ENCODE peak calls at places on chromosome 21, in six cellular contexts. B is NCI-H345; T is activated CD8-positive, alpha-beta T cell treated with anti-CD3 and anti-CD28 coated beads, Interleukin-2, amount 10 ng/mL, durations not matched to agents 7 days and 5 days; Y is upper lobe of right lung; E is stimulated activated CD4-positive, alpha-beta T cell treated with anti-CD3 and anti-CD28 coated beads, Interleukin-12 subunit alpha, Interleukin-12 subunit beta, amount 100 ng/mL, for 4 hours; D is MM.1S. X is an unnamed sample.

GRCh38 chr21:32131960-32132359 is 146.9 kb downstream of the MIS18A start:
- DNase-seq in B (no peak), T (no peak), Y (no peak), E (no peak), D (no peak), X (no peak)

GRCh38 chr21:34367320-34367935 is 3.6 kb downstream of the KCNE2 start:
- DNase-seq in B (peak; percentile 80), T (peak; percentile 68), Y (no peak), E (peak; percentile 10), D (peak; percentile 84), X (peak; percentile 59)

GRCh38 chr21:25176637-25177412 is 430.5 kb downstream of the MRPL39 start:
- DNase-seq in B (no peak), T (no peak), Y (no peak), E (no peak), D (no peak), X (no peak)

GRCh38 chr21:42653492-42654061 is at the start of gene PDE9A:
- DNase-seq in B (no peak), T (peak; percentile 34), Y (peak; percentile 70), E (peak; percentile 38), D (no peak), X (peak; percentile 61)

GRCh38 chr21:41835711-41836154 is 43.4 kb downstream of the PRDM15 start:
- DNase-seq in B (no peak), T (no peak), Y (peak; percentile 39), E (no peak), D (no peak), X (no peak)

GRCh38 chr21:38679531-38679930 is 126.2 kb upstream of the ETS2 start:
- DNase-seq in B (no peak), T (no peak), Y (no peak), E (no peak), D (peak; percentile 77), X (no peak)

GRCh38 chr21:41857771-41858300 is 21.3 kb downstream of the PRDM15 start:
- DNase-seq in B (no peak), T (no peak), Y (peak; percentile 30), E (no peak), D (no peak), X (no peak)

GRCh38 chr21:42787613-42788012 is 91.7 kb downstream of the WDR4 start:
- DNase-seq in B (no peak), T (no peak), Y (no peak), E (no peak), D (no peak), X (no peak)

GRCh38 chr21:37927711-37928110 is 11.5 kb upstream of the KCNJ6 start:
- DNase-seq in B (no peak), T (no peak), Y (no peak), E (no peak), D (no peak), X (no peak)

GRCh38 chr21:44666401-44667320 is at the start of gene KRTAP12-2:
- DNase-seq in B (peak; percentile 86), T (no peak), Y (no peak), E (no peak), D (no peak), X (peak; percentile 13)

GRCh38 chr21:45934570-45934969 is 47.0 kb upstream of the COL6A1 start:
- DNase-seq in B (no peak), T (no peak), Y (no peak), E (no peak), D (no peak), X (no peak)

GRCh38 chr21:33650929-33651505 is 8.7 kb downstream of the ITSN1 start:
- DNase-seq in B (no peak), T (no peak), Y (no peak), E (no peak), D (no peak), X (no peak)

GRCh38 chr21:46065215-46065992 is 32.5 kb upstream of the COL6A2 start:
- DNase-seq in B (no peak), T (no peak), Y (peak; percentile 60), E (no peak), D (no peak), X (peak; percentile 20)

GRCh38 chr21:34511154-34511553 is 856 bp downstream of the KCNE1 start:
- DNase-seq in B (no peak), T (no peak), Y (no peak), E (no peak), D (no peak), X (no peak)

GRCh38 chr21:44507673-44508425 is 32.1 kb downstream of the KRTAP10-1 start:
- DNase-seq in B (no peak), T (no peak), Y (no peak), E (no peak), D (no peak), X (no peak)

X was measured in mesothelial cell of epicardium.